ENCODE peak calls at places on chromosomes 12 and 14, in nine cellular contexts. P is nephron progenitor cell, S is Peyer's patch, V is right lobe of liver, I is nucleus accumbens, H is amygdala, B is foreskin fibroblast, D is KG1, K is uterus. M is an unnamed sample.

GRCh38 chr14:30499358-30499757 is 59.6 kb upstream of the G2E3 start:
- DNase-seq in B (no peak), H (no peak), P (no peak), K (no peak), V (no peak), S (no peak), D (no peak), I (no peak), M (no peak)

GRCh38 chr12:104465379-104465778 is 8.6 kb downstream of the CHST11 start:
- DNase-seq in B (no peak), I (no peak), H (no peak), K (no peak), P (no peak), V (no peak), S (no peak), D (no peak), M (no peak)

GRCh38 chr12:15928870-15929571 is 17.9 kb downstream of the DERA start:
- DNase-seq in D (no peak), I (peak; percentile 3), H (no peak), S (no peak), P (peak; percentile 25), K (no peak), B (no peak), V (no peak), M (peak; percentile 38)

GRCh38 chr14:38210168-38210567 is 2.5 kb downstream of the SSTR1 start:
- DNase-seq in V (peak; percentile 42), H (no peak), S (no peak), K (no peak), P (no peak), B (peak; percentile 93), D (no peak), I (no peak), M (no peak)

GRCh38 chr12:62632521-62632920 is 165.9 kb downstream of the MON2 start:
- DNase-seq in V (peak; percentile 73), S (no peak), I (no peak), H (peak; percentile 33), B (peak; percentile 60), P (peak; percentile 45), K (peak; percentile 61), D (no peak), M (peak; percentile 9)

GRCh38 chr12:116880817-116881324 is 370 bp downstream of the HRK start:
- DNase-seq in I (no peak), H (no peak), D (no peak), B (peak; percentile 70), S (peak; percentile 33), V (no peak), P (peak; percentile 74), K (no peak), M (no peak)

GRCh38 chr14:102280376-102280962 is 24.5 kb downstream of the MOK start:
- DNase-seq in I (no peak), S (no peak), K (no peak), H (no peak), V (no peak), P (no peak), B (peak; percentile 92), D (no peak), M (no peak)

GRCh38 chr14:66043921-66044320 is 442.2 kb upstream of the CCDC196 start:
- DNase-seq in I (no peak), D (no peak), V (no peak), H (no peak), P (no peak), K (no peak), B (peak; percentile 2), S (no peak), M (no peak)

GRCh38 chr12:54987611-54988231 is 3.2 kb upstream of the TESPA1 start:
- DNase-seq in H (no peak), B (no peak), S (no peak), D (no peak), K (no peak), P (no peak), I (no peak), V (no peak), M (no peak)

GRCh38 chr12:31407562-31407961 is 81.6 kb upstream of the SINHCAF start:
- DNase-seq in V (no peak), K (no peak), D (no peak), H (no peak), I (no peak), P (no peak), S (no peak), B (no peak), M (no peak)

GRCh38 chr14:75495882-75496281 is 26.4 kb upstream of the BATF start:
- DNase-seq in D (no peak), P (no peak), I (no peak), H (no peak), B (no peak), V (no peak), K (no peak), S (no peak), M (no peak)

GRCh38 chr12:52234226-52234810 is 1.3 kb downstream of the KRT7 start:
- DNase-seq in H (no peak), S (no peak), I (no peak), D (no peak), V (no peak), P (no peak), B (no peak), K (no peak), M (no peak)

GRCh38 chr12:77686760-77687159 is 143.9 kb upstream of the NAV3 start:
- DNase-seq in D (no peak), I (no peak), H (no peak), V (no peak), K (no peak), B (peak; percentile 66), P (no peak), S (no peak), M (no peak)

GRCh38 chr14:99995700-99996356 is 69.4 kb upstream of the EVL start:
- DNase-seq in D (peak; percentile 7), P (peak; percentile 49), H (peak; percentile 35), I (no peak), V (peak; percentile 68), K (peak; percentile 26), S (peak; percentile 82), B (peak; percentile 75), M (peak; percentile 47)

GRCh38 chr12:117262749-117263148 is 72.5 kb upstream of the FBXO21 start:
- DNase-seq in P (no peak), B (no peak), S (no peak), I (no peak), V (no peak), H (no peak), K (no peak), D (no peak), M (no peak)

GRCh38 chr14:51448831-51449665 is 202.7 kb upstream of the FRMD6 start:
- DNase-seq in V (peak; percentile 65), K (no peak), I (no peak), D (no peak), S (no peak), H (no peak), P (no peak), B (peak; percentile 93), M (no peak)

GRCh38 chr12:56230449-56231183 is 765 bp downstream of the SLC39A5 start:
- DNase-seq in D (no peak), B (no peak), I (no peak), P (no peak), H (no peak), K (no peak), V (peak; percentile 90), S (no peak), M (no peak)

GRCh38 chr12:121378736-121379135 is 21.2 kb upstream of the RNF34 start:
- DNase-seq in P (no peak), D (no peak), K (no peak), V (no peak), B (no peak), I (no peak), H (no peak), S (no peak), M (no peak)

GRCh38 chr12:25404955-25405354 is 148.1 kb downstream of the LMNTD1 start:
- DNase-seq in K (no peak), V (no peak), D (no peak), I (no peak), S (no peak), H (no peak), B (no peak), P (no peak), M (no peak)

GRCh38 chr14:24251880-24252288 is 9.5 kb upstream of the TINF2 start:
- DNase-seq in I (no peak), B (peak; percentile 39), D (no peak), P (no peak), S (no peak), H (no peak), K (no peak), V (no peak), M (no peak)

GRCh38 chr12:127270193-127270592 is 996.8 kb upstream of the TMEM132C start:
- DNase-seq in H (no peak), S (no peak), B (peak; percentile 92), I (no peak), P (no peak), V (no peak), K (no peak), D (no peak), M (no peak)

GRCh38 chr12:71460850-71461609 is 21.4 kb downstream of the LGR5 start:
- DNase-seq in D (no peak), K (no peak), S (no peak), P (no peak), V (no peak), H (no peak), B (no peak), I (no peak), M (no peak)

GRCh38 chr14:104080557-104081492 is 4.7 kb upstream of the ASPG start:
- DNase-seq in V (no peak), B (no peak), K (no peak), D (no peak), H (no peak), I (no peak), S (no peak), P (no peak), M (no peak)

GRCh38 chr12:76764856-76765255 is 941 bp downstream of the ZDHHC17 start:
- DNase-seq in H (no peak), V (no peak), I (no peak), D (no peak), K (no peak), S (no peak), B (peak; percentile 33), P (no peak), M (no peak)

GRCh38 chr14:97638864-97639263 is 841.7 kb downstream of the VRK1 start:
- DNase-seq in S (no peak), I (no peak), P (no peak), D (no peak), K (no peak), V (no peak), B (no peak), H (no peak), M (no peak)

GRCh38 chr14:73567951-73568885 is 795 bp upstream of the ACOT2 start:
- DNase-seq in I (no peak), P (no peak), S (no peak), H (no peak), V (no peak), B (peak; percentile 56), K (no peak), D (no peak), M (no peak)

GRCh38 chr12:127628655-127629054 is 638.3 kb upstream of the TMEM132C start:
- DNase-seq in I (no peak), B (peak; percentile 67), V (no peak), D (no peak), K (no peak), S (no peak), H (no peak), P (no peak), M (no peak)

M was measured in hypothalamus.